ENCODE peak calls at places on chromosomes 13 and 19, in eight cellular contexts. Y is PC-3, Q is HCT116, O is neural progenitor cell, K is keratinocyte, X is astrocyte, D is IMR-90, N is mesendoderm. V is an unnamed sample.

GRCh38 chr13:111852701-111853100 is 214.2 kb upstream of the SOX1 start:
- DNase-seq in Y (no peak), Q (no peak), O (no peak), K (no peak), X (no peak), D (no peak), N (peak), V (no peak)

GRCh38 chr13:61413572-61413971 is 2.1 kb downstream of the PCDH20 start:
- DNase-seq in Y (no peak), Q (no peak), O (peak), K (no peak), X (no peak), D (no peak), N (peak), V (no peak)

GRCh38 chr13:79637086-79637763 is 156.3 kb downstream of the NDFIP2 start:
- DNase-seq in Y (no peak), Q (no peak), O (no peak), K (no peak), X (peak), D (no peak), N (no peak), V (peak)

GRCh38 chr13:80082396-80083096 is 258.4 kb downstream of the SPRY2 start:
- DNase-seq in Y (peak), Q (no peak), O (no peak), K (no peak), X (peak), D (peak), N (no peak), V (peak)

GRCh38 chr19:12783849-12784393 is 7.4 kb upstream of the JUNB start:
- DNase-seq in Y (peak), Q (no peak), O (no peak), K (no peak), X (no peak), D (no peak), N (no peak), V (no peak)

GRCh38 chr13:43664700-43665191 is 122.0 kb downstream of the ENOX1 start:
- DNase-seq in Y (peak), Q (no peak), O (peak), K (no peak), X (peak), D (peak), N (peak), V (peak)

GRCh38 chr13:28590450-28590849 is 68.5 kb upstream of the POMP start:
- DNase-seq in Y (no peak), Q (no peak), O (no peak), K (no peak), X (no peak), D (no peak), N (no peak), V (no peak)

GRCh38 chr19:8552810-8553209 is 24.4 kb downstream of the MYO1F start:
- DNase-seq in Y (peak), Q (peak), O (peak), K (no peak), X (peak), D (peak), N (peak), V (peak)

GRCh38 chr13:35672611-35673010 is 196.1 kb upstream of the MAB21L1 start:
- DNase-seq in Y (no peak), Q (no peak), O (no peak), K (no peak), X (no peak), D (peak), N (no peak), V (no peak)

GRCh38 chr13:87884874-87885273 is 213.7 kb downstream of the SLITRK5 start:
- DNase-seq in Y (peak), Q (no peak), O (peak), K (no peak), X (peak), D (peak), N (peak), V (peak)

GRCh38 chr13:34162545-34162936 is 344.6 kb downstream of the RFC3 start:
- DNase-seq in Y (no peak), Q (no peak), O (no peak), K (no peak), X (peak), D (peak), N (peak), V (peak)

GRCh38 chr13:34044041-34044440 is 226.1 kb downstream of the RFC3 start:
- DNase-seq in Y (peak), Q (no peak), O (no peak), K (peak), X (peak), D (no peak), N (peak), V (peak)

GRCh38 chr19:41897181-41897580 is 14.2 kb downstream of the ARHGEF1 start:
- DNase-seq in Y (no peak), Q (no peak), O (no peak), K (no peak), X (no peak), D (no peak), N (no peak), V (no peak)

GRCh38 chr19:31223805-31224534 is 125.3 kb downstream of the TSHZ3 start:
- DNase-seq in Y (no peak), Q (no peak), O (no peak), K (no peak), X (peak), D (peak), N (no peak), V (peak)

GRCh38 chr19:12913871-12914690 is 5.0 kb downstream of the SYCE2 start:
- DNase-seq in Y (no peak), Q (no peak), O (peak), K (no peak), X (peak), D (no peak), N (peak), V (peak)

GRCh38 chr19:19460761-19461265 is 54.5 kb downstream of the TSSK6 start:
- DNase-seq in Y (no peak), Q (no peak), O (peak), K (no peak), X (no peak), D (peak), N (peak), V (no peak)

GRCh38 chr19:18842166-18842565 is 10.4 kb downstream of the UPF1 start:
- DNase-seq in Y (no peak), Q (no peak), O (no peak), K (no peak), X (no peak), D (no peak), N (no peak), V (no peak)

GRCh38 chr19:55156202-55157063 is 1.1 kb downstream of the TNNI3 start:
- DNase-seq in Y (peak), Q (peak), O (peak), K (no peak), X (no peak), D (peak), N (peak), V (peak)

GRCh38 chr19:45800009-45800553 is 7.4 kb upstream of the DMWD start:
- DNase-seq in Y (no peak), Q (no peak), O (no peak), K (no peak), X (peak), D (peak), N (peak), V (peak)

GRCh38 chr13:97259787-97260641 is 37.9 kb downstream of the MBNL2 start:
- DNase-seq in Y (peak), Q (no peak), O (no peak), K (no peak), X (peak), D (peak), N (peak), V (peak)

GRCh38 chr13:94061316-94061715 is 418.2 kb downstream of the DCT start:
- DNase-seq in Y (no peak), Q (no peak), O (no peak), K (no peak), X (peak), D (peak), N (no peak), V (peak)

GRCh38 chr13:74047925-74048324 is 86.3 kb downstream of the KLF12 start:
- DNase-seq in Y (peak), Q (peak), O (peak), K (no peak), X (peak), D (no peak), N (no peak), V (no peak)

GRCh38 chr13:52164989-52165388 is 5.6 kb upstream of the NEK3 start:
- DNase-seq in Y (no peak), Q (no peak), O (no peak), K (no peak), X (no peak), D (no peak), N (no peak), V (no peak)

GRCh38 chr13:52161193-52161646 is 1.8 kb upstream of the NEK3 start:
- DNase-seq in Y (no peak), Q (no peak), O (no peak), K (no peak), X (no peak), D (no peak), N (no peak), V (no peak)

GRCh38 chr13:52160053-52160452 is 656 bp upstream of the NEK3 start:
- DNase-seq in Y (no peak), Q (no peak), O (no peak), K (no peak), X (no peak), D (no peak), N (no peak), V (no peak)

GRCh38 chr13:52165410-52165809 is 6.0 kb upstream of the NEK3 start:
- DNase-seq in Y (no peak), Q (no peak), O (no peak), K (no peak), X (no peak), D (no peak), N (no peak), V (no peak)

DNA sequence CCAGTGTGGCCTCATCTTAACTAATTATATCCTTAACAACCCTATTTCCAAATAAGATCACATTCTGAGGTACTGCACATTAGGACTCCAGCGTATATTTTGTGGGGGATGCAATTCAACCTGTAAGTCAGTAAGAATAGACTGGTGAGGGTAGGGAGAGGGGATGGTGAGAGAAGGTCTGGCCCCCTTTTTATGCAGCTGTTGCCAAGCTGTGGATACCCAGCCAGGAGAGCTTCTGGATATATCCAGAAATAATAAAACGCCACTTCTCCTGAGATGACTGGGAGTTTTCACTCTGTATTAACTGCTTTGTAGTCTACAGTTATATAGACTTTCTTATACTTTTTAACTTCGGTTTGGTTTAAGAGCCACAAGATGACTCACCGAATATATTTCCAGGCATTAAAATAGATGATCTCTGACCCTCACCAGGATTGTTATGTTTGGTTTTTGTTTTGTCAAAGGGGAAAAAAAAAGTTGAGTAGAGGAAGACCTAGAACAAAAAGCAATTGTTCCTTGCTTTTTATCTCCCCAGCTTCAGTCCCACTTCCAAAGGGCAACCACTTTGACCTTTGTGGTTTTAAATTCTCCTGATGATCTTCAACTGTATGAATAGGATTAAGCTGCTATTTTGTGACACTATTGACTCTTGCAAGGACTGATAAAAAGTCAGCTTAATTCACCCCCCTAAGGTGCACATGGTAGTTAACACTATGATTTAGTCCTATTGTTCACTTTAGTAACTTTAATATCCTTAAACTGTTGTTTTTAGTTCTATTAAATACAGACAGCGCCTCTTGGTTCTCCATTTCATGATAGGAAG is 3.1 kb upstream of the NEK3 start:
- DNase-seq in Y (peak), Q (peak), O (peak), K (no peak), X (peak), D (peak), N (peak), V (peak)
- H3K9ac ChIP-seq in Y (no peak), Q (no peak), O (no peak), K (no peak), X (no peak), D (no peak), N (no peak), V (no peak)

DNA sequence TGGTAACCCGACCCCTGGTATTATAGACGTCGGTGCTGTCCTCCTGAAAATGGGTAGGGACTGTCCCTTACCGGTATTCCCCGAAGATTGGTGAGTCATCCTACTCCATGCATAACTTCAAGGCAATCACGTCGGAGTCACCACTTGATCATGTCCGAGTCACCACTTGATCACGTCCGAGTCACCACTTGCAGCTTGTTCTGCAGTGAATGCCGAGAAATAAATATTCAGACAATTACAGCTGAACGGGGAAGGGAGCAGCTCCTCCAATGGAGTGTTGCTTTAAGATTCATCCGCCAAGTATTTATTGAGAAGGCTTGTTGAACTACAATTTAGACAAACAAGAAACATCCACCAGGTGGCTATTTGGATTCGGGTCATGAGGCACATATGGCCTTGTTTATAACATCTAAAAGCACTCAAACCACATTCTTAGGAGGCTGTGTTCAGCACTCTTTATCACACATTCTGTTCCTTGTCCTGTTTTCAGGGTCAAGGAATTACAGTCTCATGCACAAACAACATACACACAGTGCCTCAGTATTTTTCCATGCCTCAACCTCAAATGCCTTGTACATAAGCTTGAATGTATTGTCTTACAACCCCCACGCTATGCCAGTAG is 43.1 kb downstream of the ZNF726 start:
- DNase-seq in Y (peak), Q (peak), O (no peak), K (peak), X (peak), D (peak), N (no peak), V (peak)
- H3K4me2 ChIP-seq in Y (peak), Q (no peak), O (no peak), K (no peak), X (peak), D (no peak), N (no peak), V (no peak)

GRCh38 chr19:10289836-10290438 is at the start of gene ICAM5:
- DNase-seq in Y (peak), Q (peak), O (no peak), K (no peak), X (no peak), D (peak), N (no peak), V (no peak)
- H3K9ac ChIP-seq in Y (no peak), Q (peak), O (no peak), K (peak), X (no peak), D (peak), N (peak), V (no peak)

GRCh38 chr13:114010401-114011101 is 36.7 kb upstream of the C13orf46 start:
- DNase-seq in Y (no peak), Q (no peak), O (no peak), K (no peak), X (no peak), D (no peak), N (no peak), V (no peak)
- H3K4me2 ChIP-seq in Y (no peak), Q (no peak), O (no peak), K (no peak), X (no peak), D (no peak), N (no peak), V (no peak)

GRCh38 chr13:113927661-113928581 is 46.0 kb downstream of the C13orf46 start:
- DNase-seq in Y (no peak), Q (no peak), O (no peak), K (peak), X (peak), D (peak), N (no peak), V (peak)

GRCh38 chr13:113929628-113930615 is 44.0 kb downstream of the C13orf46 start:
- DNase-seq in Y (no peak), Q (no peak), O (no peak), K (no peak), X (no peak), D (no peak), N (no peak), V (no peak)

GRCh38 chr13:113926951-113927660 is 46.8 kb downstream of the C13orf46 start:
- DNase-seq in Y (no peak), Q (no peak), O (no peak), K (no peak), X (no peak), D (no peak), N (no peak), V (no peak)

GRCh38 chr13:113930711-113931637 is 42.9 kb downstream of the C13orf46 start:
- DNase-seq in Y (no peak), Q (no peak), O (no peak), K (no peak), X (no peak), D (no peak), N (no peak), V (no peak)

GRCh38 chr13:113928701-113929627 is 44.9 kb downstream of the C13orf46 start:
- DNase-seq in Y (no peak), Q (no peak), O (no peak), K (no peak), X (peak), D (peak), N (no peak), V (peak)
- H3K9ac ChIP-seq in Y (no peak), Q (no peak), O (no peak), K (no peak), X (no peak), D (peak), N (no peak), V (peak)

GRCh38 chr13:98918771-98919170 is 59.1 kb downstream of the DOCK9 start:
- DNase-seq in Y (no peak), Q (no peak), O (no peak), K (no peak), X (no peak), D (no peak), N (no peak), V (no peak)
- H3K4me2 ChIP-seq in Y (no peak), Q (no peak), O (no peak), K (no peak), X (no peak), D (no peak), N (no peak), V (no peak)

GRCh38 chr19:38223617-38224013 is 407 bp downstream of the DPF1 start:
- DNase-seq in Y (no peak), Q (no peak), O (no peak), K (no peak), X (no peak), D (no peak), N (no peak), V (no peak)
- H3K9ac ChIP-seq in Y (peak), Q (peak), O (no peak), K (peak), X (peak), D (peak), N (peak), V (peak)

DNA sequence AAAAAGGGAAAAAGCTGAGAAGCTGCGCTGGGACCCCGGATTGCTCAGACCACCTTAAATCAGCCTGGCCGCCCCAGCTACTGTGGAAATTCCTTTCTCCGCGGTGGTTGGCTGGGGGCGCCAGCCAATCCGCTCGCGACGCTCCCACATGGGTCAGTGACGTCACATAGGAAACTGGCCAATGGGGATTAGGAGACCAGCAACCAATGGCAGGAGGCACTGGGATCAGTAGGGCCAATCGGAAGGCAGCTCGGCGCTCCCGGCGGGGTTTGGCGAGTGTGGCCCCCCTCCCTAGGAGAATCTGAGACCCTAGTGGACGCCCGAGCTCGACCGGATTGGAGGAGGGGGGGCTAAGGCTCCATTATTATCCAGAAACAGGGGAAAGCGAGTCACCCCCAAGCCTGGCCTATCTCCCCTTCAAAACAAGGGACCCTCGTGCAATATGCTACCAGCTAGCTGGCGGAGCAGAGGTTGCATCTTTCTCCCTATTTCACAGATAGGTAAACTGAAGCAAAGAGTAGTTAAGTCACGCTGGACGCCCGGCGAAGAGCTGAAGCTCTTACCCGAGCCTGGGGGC is 6.5 kb upstream of the TLE2 start:
- DNase-seq in Y (peak), Q (peak), O (peak), K (peak), X (peak), D (peak), N (peak), V (peak)
- H3K4me2 ChIP-seq in Y (peak), Q (peak), O (peak), K (peak), X (peak), D (peak), N (peak), V (peak)

GRCh38 chr13:30618938-30619289 is 1.2 kb downstream of the USPL1 start:
- DNase-seq in Y (no peak), Q (no peak), O (no peak), K (no peak), X (no peak), D (no peak), N (no peak), V (no peak)
- H3K9ac ChIP-seq in Y (peak), Q (peak), O (peak), K (peak), X (peak), D (peak), N (peak), V (peak)

DNA sequence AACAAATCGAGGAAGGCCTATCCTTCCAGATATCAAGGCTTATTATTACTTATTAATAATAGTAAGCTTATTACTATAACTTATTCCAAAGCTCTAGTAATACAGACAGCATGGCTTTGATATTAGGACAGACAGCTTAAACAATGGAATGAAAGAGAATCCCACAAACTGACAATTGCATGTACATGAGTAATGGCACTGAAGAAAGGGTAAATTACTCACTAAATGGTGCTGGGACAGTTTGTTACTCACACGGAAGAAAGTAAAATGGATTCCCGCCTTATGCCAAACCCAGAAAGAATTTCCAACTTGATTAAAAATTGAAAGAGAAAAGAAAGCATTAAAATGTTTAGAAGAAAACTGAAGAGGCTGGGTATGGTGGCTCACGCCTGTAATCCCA is 60.3 kb downstream of the MIPEP start:
- DNase-seq in Y (no peak), Q (no peak), O (no peak), K (no peak), X (peak), D (peak), N (no peak), V (peak)
- H3K4me2 ChIP-seq in Y (no peak), Q (no peak), O (no peak), K (peak), X (no peak), D (no peak), N (no peak), V (no peak)